ENCODE peak calls at places on chromosomes 4 and X, in five cellular contexts. K is tibial artery, R is GM13977, M is iPS-NIHi11, B is mucosa of descending colon. Q is an unnamed sample.

GRCh38 chr4:98113005-98113404 is 30.3 kb downstream of the STPG2 start:
- DNase-seq in B (peak), R (no peak), M (peak), K (no peak), Q (no peak)

GRCh38 chrX:119482497-119483480 is 14.5 kb downstream of the SLC25A5 start:
- DNase-seq in B (peak), M (peak), K (peak), R (peak), Q (peak)

GRCh38 chr4:21769404-21770147 is 179.0 kb downstream of the KCNIP4 start:
- DNase-seq in B (no peak), M (no peak), K (no peak), R (no peak), Q (no peak)

GRCh38 chr4:105162123-105162796 is 15.6 kb downstream of the TET2 start:
- DNase-seq in K (no peak), M (no peak), B (no peak), R (no peak), Q (no peak)

GRCh38 chr4:128379860-128380259 is 92.2 kb upstream of the PGRMC2 start:
- DNase-seq in R (peak), M (peak), B (peak), K (no peak), Q (no peak)

GRCh38 chrX:129773649-129774458 is 5.9 kb upstream of the SASH3 start:
- DNase-seq in B (peak), R (no peak), M (no peak), K (no peak), Q (no peak)

GRCh38 chr4:159764343-159764952 is 661.6 kb downstream of the RAPGEF2 start:
- DNase-seq in R (peak), M (peak), K (no peak), B (peak), Q (no peak)

GRCh38 chr4:144967161-144967560 is 130.8 kb downstream of the ANAPC10 start:
- DNase-seq in M (no peak), R (no peak), B (no peak), K (no peak), Q (no peak)

GRCh38 chr4:83618431-83618830 is 82.5 kb downstream of the GPAT3 start:
- DNase-seq in B (peak), R (no peak), M (peak), K (no peak), Q (no peak)

GRCh38 chr4:73731968-73732610 is 8.3 kb upstream of the CXCL8 start:
- DNase-seq in B (no peak), K (no peak), R (no peak), M (no peak), Q (no peak)

GRCh38 chrX:103155201-103155600 is 59.7 kb upstream of the BEX4 start:
- DNase-seq in B (no peak), M (no peak), R (no peak), K (no peak), Q (no peak)

GRCh38 chr4:144655491-144655890 is 9.5 kb downstream of the HHIP start:
- DNase-seq in R (no peak), K (no peak), M (no peak), B (no peak), Q (no peak)

GRCh38 chr4:41935652-41936021 is 408 bp downstream of the TMEM33 start:
- DNase-seq in K (no peak), B (no peak), M (no peak), R (peak), Q (no peak)

GRCh38 chrX:45716747-45717146 is 516.1 kb upstream of the DIPK2B start:
- DNase-seq in K (no peak), M (no peak), B (peak), R (no peak), Q (no peak)

GRCh38 chrX:48165246-48165645 is 31.3 kb downstream of the SSX5 start:
- DNase-seq in R (no peak), K (no peak), B (no peak), M (no peak), Q (no peak)

GRCh38 chr4:175705407-175705806 is 106.7 kb downstream of the GPM6A start:
- DNase-seq in R (no peak), B (no peak), K (no peak), M (peak), Q (no peak)